ENCODE peak calls at places on chromosome 5, in five cellular contexts. P is iPS-NIHi11, J is iris pigment epithelial cell, X is NCI-H446, M is A172. E is an unnamed sample.

GRCh38 chr5:112684737-112685136 is 52.9 kb upstream of the APC start:
- DNase-seq in J (no peak), M (peak; percentile 31), X (no peak), P (no peak), E (no peak)

GRCh38 chr5:7317751-7318150 is 78.2 kb upstream of the ADCY2 start:
- DNase-seq in X (no peak), M (peak; percentile 11), J (no peak), P (no peak), E (no peak)

GRCh38 chr5:17001418-17001817 is 65.3 kb upstream of the MYO10 start:
- DNase-seq in P (no peak), X (no peak), J (peak; percentile 61), M (no peak), E (no peak)

GRCh38 chr5:139147743-139148079 is 50.5 kb downstream of the SIL1 start:
- DNase-seq in X (peak; percentile 83), M (peak; percentile 70), J (peak; percentile 34), P (peak; percentile 37), E (no peak)

GRCh38 chr5:38284378-38284777 is 26.0 kb downstream of the EGFLAM start:
- DNase-seq in J (no peak), X (no peak), P (no peak), M (no peak), E (no peak)

GRCh38 chr5:81850932-81851331 is 100.0 kb upstream of the SSBP2 start:
- DNase-seq in M (no peak), X (no peak), J (no peak), P (peak; percentile 8), E (no peak)

GRCh38 chr5:95113489-95113888 is 171.4 kb downstream of the MCTP1 start:
- DNase-seq in X (no peak), M (peak; percentile 21), J (peak; percentile 74), P (no peak), E (no peak)

GRCh38 chr5:2300861-2301610 is 418.3 kb upstream of the IRX4 start:
- DNase-seq in M (no peak), X (no peak), P (no peak), J (no peak), E (no peak)

GRCh38 chr5:53712327-53712726 is 151.9 kb downstream of the NDUFS4 start:
- DNase-seq in P (no peak), X (peak; percentile 27), M (peak; percentile 4), J (no peak), E (no peak)

GRCh38 chr5:159751459-159751858 is 164.8 kb upstream of the ADRA1B start:
- DNase-seq in P (no peak), M (no peak), X (no peak), J (no peak), E (no peak)

GRCh38 chr5:176692835-176693476 is 45.7 kb downstream of the TSPAN17 start:
- DNase-seq in M (no peak), X (no peak), P (no peak), J (no peak), E (no peak)

E was measured in MM.1S.